ENCODE peak calls at places on chromosomes 7 and 10, in four cellular contexts. T is A549; F is H9; Z is stimulated activated CD4-positive, alpha-beta T cell treated with anti-CD3 and anti-CD28 coated beads, Interleukin-15, amount 100 ng/mL, for 48 hours. V is an unnamed sample.

GRCh38 chr7:36207451-36208291 is 54.6 kb downstream of the EEPD1 start:
- DNase-seq in T (peak), F (no peak), Z (no peak), V (no peak)

GRCh38 chr7:87218941-87219544 is 489 bp downstream of the TMEM243 start:
- DNase-seq in T (peak), F (peak), Z (no peak), V (peak)

GRCh38 chr7:77655361-77655760 is 40.9 kb upstream of the RSBN1L start:
- DNase-seq in T (no peak), F (no peak), Z (no peak), V (no peak)

GRCh38 chr10:124604214-124605000 is 139.8 kb downstream of the FAM53B start:
- DNase-seq in T (no peak), F (no peak), Z (no peak), V (no peak)

GRCh38 chr10:51910596-51910995 is 211.2 kb upstream of the CSTF2T start:
- DNase-seq in T (no peak), F (peak), Z (no peak), V (no peak)

GRCh38 chr7:13467111-13467547 is 522.3 kb downstream of the ETV1 start:
- DNase-seq in T (no peak), F (no peak), Z (no peak), V (no peak)

GRCh38 chr7:131909151-131909768 is 352.8 kb upstream of the PODXL start:
- DNase-seq in T (no peak), F (peak), Z (no peak), V (no peak)

GRCh38 chr10:116099031-116099430 is 174.0 kb downstream of the GFRA1 start:
- DNase-seq in T (no peak), F (no peak), Z (no peak), V (no peak)

GRCh38 chr10:10807106-10807505 is 210.6 kb upstream of the CELF2 start:
- DNase-seq in T (no peak), F (no peak), Z (no peak), V (no peak)

GRCh38 chr10:16742165-16742960 is 74.9 kb downstream of the RSU1 start:
- DNase-seq in T (no peak), F (no peak), Z (no peak), V (no peak)

GRCh38 chr10:101818958-101819633 is 852 bp upstream of the OGA start:
- DNase-seq in T (no peak), F (no peak), Z (no peak), V (no peak)

GRCh38 chr7:105808703-105809590 is 67.5 kb downstream of the ATXN7L1 start:
- DNase-seq in T (peak), F (no peak), Z (peak), V (peak)

GRCh38 chr7:79353720-79354468 is 99.6 kb downstream of the MAGI2 start:
- DNase-seq in T (no peak), F (no peak), Z (no peak), V (no peak)

GRCh38 chr10:62626817-62627216 is 177.7 kb upstream of the ADO start:
- DNase-seq in T (no peak), F (no peak), Z (no peak), V (no peak)

GRCh38 chr7:43302211-43302711 is 189.8 kb downstream of the HECW1 start:
- DNase-seq in T (no peak), F (peak), Z (peak), V (no peak)

GRCh38 chr10:109984013-109984412 is 23.8 kb upstream of the ADD3 start:
- DNase-seq in T (no peak), F (no peak), Z (no peak), V (no peak)

GRCh38 chr7:50349963-50350944 is 45.7 kb downstream of the IKZF1 start:
- DNase-seq in T (no peak), F (no peak), Z (peak), V (no peak)

GRCh38 chr7:76358053-76358477 is 726 bp downstream of the YWHAG start:
- DNase-seq in T (peak), F (no peak), Z (no peak), V (peak)

GRCh38 chr7:31497501-31497900 is 16.4 kb upstream of the ITPRID1 start:
- DNase-seq in T (no peak), F (no peak), Z (no peak), V (no peak)

GRCh38 chr10:102421645-102422585 is 1.3 kb downstream of the FBXL15 start:
- DNase-seq in T (no peak), F (peak), Z (no peak), V (no peak)

GRCh38 chr10:84194424-84195043 is at the start of gene CDHR1:
- DNase-seq in T (no peak), F (peak), Z (peak), V (peak)

GRCh38 chr10:113225903-113226302 is 275.9 kb downstream of the TCF7L2 start:
- DNase-seq in T (no peak), F (no peak), Z (no peak), V (no peak)

GRCh38 chr7:2981103-2981480 is 62.6 kb downstream of the CARD11 start:
- DNase-seq in T (no peak), F (no peak), Z (no peak), V (no peak)

GRCh38 chr10:29377333-29377961 is 88.6 kb downstream of the LYZL1 start:
- DNase-seq in T (peak), F (no peak), Z (no peak), V (peak)

GRCh38 chr7:139588632-139589031 is 65.1 kb downstream of the CLEC2L start:
- DNase-seq in T (no peak), F (no peak), Z (no peak), V (no peak)

GRCh38 chr7:12467837-12468236 is 64.2 kb upstream of the VWDE start:
- DNase-seq in T (no peak), F (no peak), Z (no peak), V (no peak)

GRCh38 chr10:15801641-15802040 is 58.7 kb downstream of the MINDY3 start:
- DNase-seq in T (no peak), F (no peak), Z (no peak), V (no peak)

GRCh38 chr7:15747187-15748111 is 61.0 kb upstream of the MEOX2 start:
- DNase-seq in T (no peak), F (no peak), Z (no peak), V (no peak)

GRCh38 chr10:91571671-91572070 is 61.2 kb downstream of the PPP1R3C start:
- DNase-seq in T (no peak), F (no peak), Z (no peak), V (no peak)

GRCh38 chr7:156640949-156641485 is 443 bp downstream of the RNF32 start:
- DNase-seq in T (peak), F (no peak), Z (peak), V (no peak)

GRCh38 chr7:67551027-67551426 is 554.4 kb downstream of the TYW1 start:
- DNase-seq in T (no peak), F (no peak), Z (no peak), V (no peak)

V was measured in germinal center.